ENCODE peak calls at places on chromosomes 5 and 9, in four cellular contexts. One of them, this sample, is unnamed.

GRCh38 chr5:16057277-16057676 is 122.3 kb downstream of the MARCHF11 start:
- DNase-seq in activated CD8-positive, alpha-beta T cell treated with anti-CD3 and anti-CD28 coated beads for 36 hours: no peak
- DNase-seq in fibroblast of villous mesenchyme: no peak
- DNase-seq in Calu3: no peak
- DNase-seq in this sample: no peak

GRCh38 chr9:18437315-18438200 is 36.4 kb upstream of the ADAMTSL1 start:
- DNase-seq in fibroblast of villous mesenchyme: peak; percentile 57
- DNase-seq in activated CD8-positive, alpha-beta T cell treated with anti-CD3 and anti-CD28 coated beads for 36 hours: no peak
- DNase-seq in Calu3: no peak
- DNase-seq in this sample: peak; percentile 27

GRCh38 chr9:106773750-106774149 is 89.2 kb upstream of the ZNF462 start:
- DNase-seq in fibroblast of villous mesenchyme: no peak
- DNase-seq in Calu3: no peak
- DNase-seq in activated CD8-positive, alpha-beta T cell treated with anti-CD3 and anti-CD28 coated beads for 36 hours: no peak
- DNase-seq in this sample: no peak

GRCh38 chr5:30725053-30725452 is 468.4 kb upstream of the CDH6 start:
- DNase-seq in Calu3: no peak
- DNase-seq in activated CD8-positive, alpha-beta T cell treated with anti-CD3 and anti-CD28 coated beads for 36 hours: no peak
- DNase-seq in fibroblast of villous mesenchyme: no peak
- DNase-seq in this sample: no peak

GRCh38 chr5:64181440-64181839 is 15.8 kb downstream of the RNF180 start:
- DNase-seq in Calu3: no peak
- DNase-seq in activated CD8-positive, alpha-beta T cell treated with anti-CD3 and anti-CD28 coated beads for 36 hours: no peak
- DNase-seq in fibroblast of villous mesenchyme: no peak
- DNase-seq in this sample: no peak

GRCh38 chr5:94575196-94575595 is 43.2 kb downstream of the KIAA0825 start:
- DNase-seq in activated CD8-positive, alpha-beta T cell treated with anti-CD3 and anti-CD28 coated beads for 36 hours: peak; percentile 31
- DNase-seq in fibroblast of villous mesenchyme: no peak
- DNase-seq in Calu3: no peak
- DNase-seq in this sample: no peak

GRCh38 chr5:14407746-14408175 is 173.8 kb upstream of the OTULINL start:
- DNase-seq in activated CD8-positive, alpha-beta T cell treated with anti-CD3 and anti-CD28 coated beads for 36 hours: no peak
- DNase-seq in Calu3: no peak
- DNase-seq in fibroblast of villous mesenchyme: peak; percentile 71
- DNase-seq in this sample: peak; percentile 97

GRCh38 chr5:35876922-35877321 is 20.2 kb downstream of the IL7R start:
- DNase-seq in Calu3: no peak
- DNase-seq in fibroblast of villous mesenchyme: peak; percentile 69
- DNase-seq in activated CD8-positive, alpha-beta T cell treated with anti-CD3 and anti-CD28 coated beads for 36 hours: no peak
- DNase-seq in this sample: peak; percentile 77

GRCh38 chr9:19922476-19923118 is 133.8 kb upstream of the SLC24A2 start:
- DNase-seq in fibroblast of villous mesenchyme: peak; percentile 60
- DNase-seq in activated CD8-positive, alpha-beta T cell treated with anti-CD3 and anti-CD28 coated beads for 36 hours: no peak
- DNase-seq in Calu3: peak; percentile 7
- DNase-seq in this sample: peak; percentile 71

GRCh38 chr5:147179555-147180147 is 55.2 kb upstream of the STK32A start:
- DNase-seq in fibroblast of villous mesenchyme: no peak
- DNase-seq in activated CD8-positive, alpha-beta T cell treated with anti-CD3 and anti-CD28 coated beads for 36 hours: no peak
- DNase-seq in Calu3: no peak
- DNase-seq in this sample: no peak

GRCh38 chr5:112848116-112848811 is 12.8 kb upstream of the SRP19 start:
- DNase-seq in fibroblast of villous mesenchyme: peak; percentile 80
- DNase-seq in activated CD8-positive, alpha-beta T cell treated with anti-CD3 and anti-CD28 coated beads for 36 hours: peak; percentile 22
- DNase-seq in Calu3: peak; percentile 21
- DNase-seq in this sample: peak; percentile 79

GRCh38 chr5:115979203-115979602 is 16.9 kb downstream of the LVRN start:
- DNase-seq in activated CD8-positive, alpha-beta T cell treated with anti-CD3 and anti-CD28 coated beads for 36 hours: no peak
- DNase-seq in Calu3: no peak
- DNase-seq in fibroblast of villous mesenchyme: no peak
- DNase-seq in this sample: no peak

GRCh38 chr5:134175874-134176522 is 752 bp downstream of the SKP1 start:
- DNase-seq in activated CD8-positive, alpha-beta T cell treated with anti-CD3 and anti-CD28 coated beads for 36 hours: no peak
- DNase-seq in Calu3: no peak
- DNase-seq in fibroblast of villous mesenchyme: peak; percentile 39
- DNase-seq in this sample: peak; percentile 20

GRCh38 chr5:143207563-143208364 is 195.7 kb downstream of the NR3C1 start:
- DNase-seq in Calu3: no peak
- DNase-seq in fibroblast of villous mesenchyme: no peak
- DNase-seq in activated CD8-positive, alpha-beta T cell treated with anti-CD3 and anti-CD28 coated beads for 36 hours: no peak
- DNase-seq in this sample: no peak

GRCh38 chr5:179315356-179315890 is 29.8 kb downstream of the ADAMTS2 start:
- DNase-seq in Calu3: no peak
- DNase-seq in fibroblast of villous mesenchyme: no peak
- DNase-seq in activated CD8-positive, alpha-beta T cell treated with anti-CD3 and anti-CD28 coated beads for 36 hours: no peak
- DNase-seq in this sample: no peak

GRCh38 chr5:107169871-107170270 is 500.9 kb downstream of the EFNA5 start:
- DNase-seq in Calu3: no peak
- DNase-seq in activated CD8-positive, alpha-beta T cell treated with anti-CD3 and anti-CD28 coated beads for 36 hours: no peak
- DNase-seq in fibroblast of villous mesenchyme: no peak
- DNase-seq in this sample: no peak

GRCh38 chr9:69385474-69386091 is 60.6 kb downstream of the ENTREP1 start:
- DNase-seq in Calu3: no peak
- DNase-seq in activated CD8-positive, alpha-beta T cell treated with anti-CD3 and anti-CD28 coated beads for 36 hours: no peak
- DNase-seq in fibroblast of villous mesenchyme: no peak
- DNase-seq in this sample: no peak

GRCh38 chr9:34793428-34793827 is 83.5 kb upstream of the CCL21 start:
- DNase-seq in activated CD8-positive, alpha-beta T cell treated with anti-CD3 and anti-CD28 coated beads for 36 hours: no peak
- DNase-seq in fibroblast of villous mesenchyme: no peak
- DNase-seq in Calu3: no peak
- DNase-seq in this sample: no peak

DNA sequence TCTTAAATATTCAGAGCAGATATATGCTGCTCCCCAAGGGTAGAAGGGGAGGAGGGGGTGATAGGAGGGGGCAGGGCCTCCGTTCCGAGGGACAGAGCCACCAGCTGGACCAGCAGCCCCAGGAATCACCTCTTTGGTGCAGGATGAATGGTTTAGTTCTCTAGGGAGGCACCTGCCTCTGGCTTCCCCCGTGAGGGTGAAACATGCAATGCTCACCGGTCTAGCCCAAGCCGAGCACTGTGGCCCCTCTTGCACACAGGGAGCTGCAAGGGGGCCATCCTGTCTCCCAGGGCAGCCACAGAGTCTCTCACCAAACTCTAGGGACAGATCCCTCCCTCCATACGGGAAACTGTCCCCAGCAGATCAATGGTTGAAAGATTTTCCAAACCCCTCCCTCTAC is 163.7 kb downstream of the DAB2IP start:
- DNase-seq in activated CD8-positive, alpha-beta T cell treated with anti-CD3 and anti-CD28 coated beads for 36 hours: no peak
- DNase-seq in fibroblast of villous mesenchyme: no peak
- DNase-seq in Calu3: no peak
- DNase-seq in this sample: no peak
- TF ChIP-seq CTCF in activated CD8-positive, alpha-beta T cell treated with anti-CD3 and anti-CD28 coated beads for 36 hours: no peak
- TF ChIP-seq CTCF in fibroblast of villous mesenchyme: no peak
- TF ChIP-seq CTCF in Calu3: no peak
- TF ChIP-seq CTCF in this sample: no peak

DNA sequence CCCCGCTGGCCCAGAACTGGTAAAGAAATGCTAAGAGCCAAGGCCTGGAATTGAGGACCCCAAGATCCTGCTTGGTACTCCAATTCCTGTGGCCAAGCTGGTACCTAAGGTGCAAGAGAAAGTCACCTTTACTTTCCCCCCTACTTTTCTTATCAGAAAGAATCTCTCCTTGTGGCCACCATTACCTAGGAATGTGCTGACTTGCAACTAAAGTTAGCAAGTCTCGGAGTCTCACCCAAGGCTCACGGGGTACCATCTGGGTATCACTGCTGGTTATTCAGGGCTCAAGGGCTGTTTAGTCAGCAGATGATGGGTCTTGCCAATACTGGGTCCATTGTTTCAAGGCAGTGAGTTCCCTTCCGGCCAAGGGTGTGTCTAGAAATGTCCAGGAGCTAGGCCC is 270.2 kb downstream of the KDM4C start:
- DNase-seq in Calu3: no peak
- DNase-seq in fibroblast of villous mesenchyme: no peak
- DNase-seq in activated CD8-positive, alpha-beta T cell treated with anti-CD3 and anti-CD28 coated beads for 36 hours: no peak
- DNase-seq in this sample: no peak
- TF ChIP-seq CTCF in Calu3: no peak
- TF ChIP-seq CTCF in fibroblast of villous mesenchyme: no peak
- TF ChIP-seq CTCF in activated CD8-positive, alpha-beta T cell treated with anti-CD3 and anti-CD28 coated beads for 36 hours: no peak
- TF ChIP-seq CTCF in this sample: no peak

DNA sequence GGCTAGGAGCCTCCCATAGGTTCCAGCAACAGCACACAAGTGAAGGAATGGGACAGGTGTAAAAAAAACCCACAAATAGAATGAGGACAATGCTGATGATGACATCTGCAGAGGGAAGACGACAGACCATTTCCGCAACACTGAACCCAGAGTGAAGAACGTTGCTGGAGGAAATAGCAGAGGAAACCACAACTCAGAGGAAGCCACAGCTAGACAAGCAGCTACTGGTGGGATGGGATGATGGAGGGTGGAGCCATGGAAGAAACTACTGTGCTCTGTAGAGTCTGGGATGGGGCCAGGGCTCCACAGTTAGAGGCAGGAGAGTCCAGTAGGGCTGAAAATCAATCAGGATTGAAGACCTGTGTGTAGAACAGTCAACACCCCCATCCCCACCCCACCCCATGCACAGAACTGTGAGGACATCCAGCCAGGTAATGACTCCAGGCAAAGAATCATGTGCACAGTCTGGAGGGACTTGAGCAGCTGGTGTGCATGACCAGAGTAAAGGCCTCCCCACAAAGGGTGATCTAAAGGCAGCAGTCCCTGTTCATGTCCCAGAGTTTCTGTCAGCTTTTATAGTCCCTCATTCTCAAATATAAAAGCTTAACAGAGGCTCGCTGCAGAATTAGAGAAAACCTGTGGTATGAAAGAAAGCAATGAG is 65.2 kb upstream of the SPIN1 start:
- DNase-seq in fibroblast of villous mesenchyme: peak; percentile 28
- DNase-seq in Calu3: no peak
- DNase-seq in activated CD8-positive, alpha-beta T cell treated with anti-CD3 and anti-CD28 coated beads for 36 hours: peak; percentile 74
- DNase-seq in this sample: no peak
- TF ChIP-seq CTCF in fibroblast of villous mesenchyme: no peak
- TF ChIP-seq CTCF in Calu3: no peak
- TF ChIP-seq CTCF in activated CD8-positive, alpha-beta T cell treated with anti-CD3 and anti-CD28 coated beads for 36 hours: no peak
- TF ChIP-seq CTCF in this sample: no peak

GRCh38 chr9:113503131-113503541 is 39.6 kb downstream of the RGS3 start:
- DNase-seq in activated CD8-positive, alpha-beta T cell treated with anti-CD3 and anti-CD28 coated beads for 36 hours: no peak
- DNase-seq in Calu3: no peak
- DNase-seq in fibroblast of villous mesenchyme: no peak
- DNase-seq in this sample: no peak
- TF ChIP-seq CTCF in activated CD8-positive, alpha-beta T cell treated with anti-CD3 and anti-CD28 coated beads for 36 hours: no peak
- TF ChIP-seq CTCF in Calu3: no peak
- TF ChIP-seq CTCF in fibroblast of villous mesenchyme: no peak
- TF ChIP-seq CTCF in this sample: no peak

DNA sequence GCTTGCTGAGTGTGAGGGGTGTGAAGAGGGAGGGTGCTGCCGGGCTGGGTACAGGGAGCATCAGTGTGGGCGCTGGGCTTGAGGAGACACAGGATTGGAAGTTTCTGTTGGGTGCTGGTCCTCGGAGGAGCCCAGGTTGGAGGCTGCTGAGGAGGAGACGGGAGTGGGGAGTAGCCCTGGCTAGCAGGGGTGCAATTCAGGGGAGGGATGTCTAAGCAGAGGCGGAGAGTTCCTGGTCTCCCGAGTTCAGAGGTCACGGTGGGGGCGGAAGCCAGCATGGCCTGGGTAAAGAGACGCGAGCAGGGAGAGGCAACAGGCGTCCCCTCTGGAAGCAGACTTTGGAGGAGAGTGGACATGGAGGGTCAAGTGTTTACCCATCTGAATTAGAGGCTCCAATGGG is 62.7 kb upstream of the CACNA1B start:
- DNase-seq in Calu3: no peak
- DNase-seq in fibroblast of villous mesenchyme: no peak
- DNase-seq in activated CD8-positive, alpha-beta T cell treated with anti-CD3 and anti-CD28 coated beads for 36 hours: no peak
- DNase-seq in this sample: no peak
- TF ChIP-seq CTCF in Calu3: no peak
- TF ChIP-seq CTCF in fibroblast of villous mesenchyme: no peak
- TF ChIP-seq CTCF in activated CD8-positive, alpha-beta T cell treated with anti-CD3 and anti-CD28 coated beads for 36 hours: no peak
- TF ChIP-seq CTCF in this sample: no peak

DNA sequence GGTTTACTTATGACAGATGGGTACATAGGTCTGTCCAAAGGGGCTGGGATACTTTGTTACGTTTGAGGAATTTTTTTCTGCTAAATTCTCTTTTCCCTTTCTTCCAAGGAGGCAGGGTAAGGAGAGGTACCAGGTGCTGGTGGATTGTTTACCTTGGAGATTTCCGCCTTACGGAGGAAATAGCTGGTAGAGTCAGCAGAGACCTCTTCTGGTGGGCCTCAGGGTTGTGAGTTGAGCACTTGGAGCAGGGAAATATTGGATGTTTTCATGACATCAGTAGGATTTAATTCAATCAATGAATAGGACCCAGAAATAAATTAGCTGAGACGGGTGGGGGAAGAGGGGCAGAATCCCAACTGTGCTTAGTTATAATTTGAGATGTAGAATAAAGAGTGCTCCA is 60.0 kb upstream of the TAF11L2 start:
- DNase-seq in activated CD8-positive, alpha-beta T cell treated with anti-CD3 and anti-CD28 coated beads for 36 hours: no peak
- DNase-seq in Calu3: no peak
- DNase-seq in fibroblast of villous mesenchyme: no peak
- DNase-seq in this sample: no peak
- TF ChIP-seq CTCF in activated CD8-positive, alpha-beta T cell treated with anti-CD3 and anti-CD28 coated beads for 36 hours: no peak
- TF ChIP-seq CTCF in Calu3: no peak
- TF ChIP-seq CTCF in fibroblast of villous mesenchyme: no peak
- TF ChIP-seq CTCF in this sample: no peak

DNA sequence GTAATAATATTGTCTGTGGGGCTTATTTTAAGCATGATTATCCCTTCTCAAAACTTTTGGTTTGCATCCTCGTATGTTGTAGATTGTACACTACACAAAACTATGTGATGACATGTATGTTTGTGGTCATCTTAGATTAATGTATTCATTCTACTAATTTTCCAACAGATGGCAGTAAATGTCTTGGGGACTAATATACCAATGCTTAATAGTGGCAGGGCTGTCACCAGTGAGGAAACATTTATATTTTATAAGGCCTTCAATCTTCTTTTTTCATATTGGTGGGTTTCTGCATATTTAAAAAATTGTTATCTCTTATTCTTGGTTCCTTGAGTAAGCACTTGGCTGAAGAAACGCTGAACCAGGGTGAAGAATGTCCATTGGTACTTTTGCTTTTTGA is 530.4 kb downstream of the RASEF start:
- DNase-seq in Calu3: no peak
- DNase-seq in activated CD8-positive, alpha-beta T cell treated with anti-CD3 and anti-CD28 coated beads for 36 hours: no peak
- DNase-seq in fibroblast of villous mesenchyme: no peak
- DNase-seq in this sample: peak; percentile 4
- TF ChIP-seq CTCF in Calu3: peak; percentile 16
- TF ChIP-seq CTCF in activated CD8-positive, alpha-beta T cell treated with anti-CD3 and anti-CD28 coated beads for 36 hours: no peak
- TF ChIP-seq CTCF in fibroblast of villous mesenchyme: no peak
- TF ChIP-seq CTCF in this sample: no peak

This sample was measured in fibroblast of mammary gland.